ENCODE peak calls at places on chromosomes 6 and 20, in nine cellular contexts. B is endodermal cell, A is ovary, L is breast epithelium, Q is choroid plexus epithelial cell, W is spleen, O is adrenal gland, F is AG10803, U is astrocyte of the spinal cord. V is an unnamed sample.

GRCh38 chr6:22141271-22141745 is 155.5 kb downstream of the PRL start:
- DNase-seq in B (no peak), A (no peak), L (no peak), Q (peak), W (no peak), O (peak), F (no peak), U (peak), V (no peak)

GRCh38 chr20:52923123-52923543 is 49.0 kb upstream of the TSHZ2 start:
- DNase-seq in B (peak), A (no peak), L (no peak), Q (peak), W (no peak), O (peak), F (peak), U (peak), V (peak)

GRCh38 chr6:32092760-32093497 is 16.2 kb downstream of the TNXB start:
- DNase-seq in B (no peak), A (peak), L (no peak), Q (peak), W (no peak), O (no peak), F (peak), U (peak), V (no peak)

GRCh38 chr6:37239950-37240713 is 17.4 kb upstream of the TBC1D22B start:
- DNase-seq in B (no peak), A (peak), L (peak), Q (peak), W (peak), O (peak), F (peak), U (peak), V (peak)

GRCh38 chr6:47437592-47437991 is 40.0 kb upstream of the CD2AP start:
- DNase-seq in B (no peak), A (no peak), L (no peak), Q (no peak), W (no peak), O (no peak), F (no peak), U (no peak), V (no peak)

GRCh38 chr6:21371676-21372161 is 221.8 kb upstream of the SOX4 start:
- DNase-seq in B (peak), A (no peak), L (no peak), Q (peak), W (no peak), O (no peak), F (peak), U (peak), V (peak)

GRCh38 chr20:549720-550496 is 6.3 kb upstream of the CSNK2A1 start:
- DNase-seq in B (no peak), A (no peak), L (no peak), Q (peak), W (no peak), O (no peak), F (no peak), U (no peak), V (no peak)

GRCh38 chr6:42454428-42454791 is 2.7 kb upstream of the TRERF1 start:
- DNase-seq in B (peak), A (no peak), L (no peak), Q (no peak), W (no peak), O (peak), F (no peak), U (no peak), V (no peak)

GRCh38 chr20:56657879-56658278 is 28.8 kb downstream of the TFAP2C start:
- DNase-seq in B (no peak), A (no peak), L (no peak), Q (no peak), W (no peak), O (no peak), F (no peak), U (no peak), V (no peak)

GRCh38 chr6:116051244-116051643 is 9.4 kb downstream of the FRK start:
- DNase-seq in B (no peak), A (no peak), L (no peak), Q (no peak), W (no peak), O (no peak), F (no peak), U (no peak), V (no peak)

GRCh38 chr6:71205336-71205956 is 83.2 kb upstream of the OGFRL1 start:
- DNase-seq in B (no peak), A (no peak), L (no peak), Q (peak), W (no peak), O (no peak), F (peak), U (peak), V (peak)

GRCh38 chr6:138689849-138690248 is 83.7 kb upstream of the CCDC28A start:
- DNase-seq in B (no peak), A (no peak), L (no peak), Q (no peak), W (no peak), O (no peak), F (peak), U (peak), V (no peak)

GRCh38 chr20:46709459-46710148 is at the start of gene SLC2A10:
- DNase-seq in B (peak), A (peak), L (peak), Q (peak), W (no peak), O (peak), F (peak), U (peak), V (no peak)
- TF ChIP-seq CTCF in B (peak), A (no peak), L (no peak), Q (no peak), W (no peak), O (no peak), F (no peak), U (no peak), V (peak)

DNA sequence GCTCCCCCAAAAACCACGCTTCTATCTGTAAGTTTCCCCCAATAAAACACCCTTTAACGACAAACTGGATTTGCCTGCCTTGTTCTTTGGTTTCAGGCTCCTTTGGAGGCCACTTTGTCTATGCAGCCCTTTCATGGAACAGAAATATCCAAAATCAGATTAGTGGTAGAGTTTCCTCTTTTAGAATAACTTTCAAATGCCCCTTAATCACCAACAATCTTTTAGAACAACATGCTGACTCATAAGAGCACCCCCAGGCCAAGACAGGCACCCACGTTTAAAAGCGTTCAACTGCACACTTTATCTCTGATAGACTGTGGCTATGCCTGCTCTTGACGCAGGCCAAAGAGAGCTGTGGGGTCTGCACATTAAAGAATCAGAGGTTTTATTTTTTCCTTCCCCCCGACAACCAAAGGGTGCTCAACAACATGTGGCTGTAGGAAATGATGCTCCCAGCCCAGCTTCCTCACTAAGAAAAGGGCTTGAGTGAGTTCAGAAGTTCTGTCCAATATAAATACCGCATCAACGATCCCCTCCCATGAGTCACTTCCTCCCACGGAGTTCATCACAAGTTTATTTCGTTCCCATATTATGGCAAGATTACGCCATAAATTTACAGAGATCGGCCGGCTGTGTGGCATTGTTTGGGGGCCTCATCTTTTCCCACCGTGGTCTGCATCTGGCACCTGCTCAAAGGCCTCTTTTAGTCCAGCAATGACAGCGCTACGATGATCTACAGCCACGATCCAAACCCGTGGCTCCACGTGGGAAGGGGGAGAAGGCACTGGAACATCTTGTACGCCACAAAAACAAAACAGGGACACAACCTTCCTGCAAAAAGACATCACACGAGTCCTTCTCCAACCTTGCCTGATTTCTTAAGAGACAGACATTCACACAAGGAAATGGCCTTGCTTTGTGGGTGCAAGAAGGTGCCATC is 88.8 kb upstream of the NFATC2 start:
- DNase-seq in B (peak), A (peak), L (no peak), Q (peak), W (no peak), O (peak), F (peak), U (peak), V (peak)
- H3K4me3 ChIP-seq in B (no peak), A (peak), L (peak), Q (peak), W (no peak), O (no peak), F (no peak), U (no peak), V (no peak)

GRCh38 chr6:33779305-33779704 is 9.6 kb downstream of the LEMD2 start:
- DNase-seq in B (peak), A (no peak), L (no peak), Q (no peak), W (no peak), O (no peak), F (no peak), U (no peak), V (no peak)
- TF ChIP-seq CTCF in B (peak), A (no peak), L (no peak), Q (peak), W (no peak), O (no peak), F (peak), U (peak), V (no peak)

DNA sequence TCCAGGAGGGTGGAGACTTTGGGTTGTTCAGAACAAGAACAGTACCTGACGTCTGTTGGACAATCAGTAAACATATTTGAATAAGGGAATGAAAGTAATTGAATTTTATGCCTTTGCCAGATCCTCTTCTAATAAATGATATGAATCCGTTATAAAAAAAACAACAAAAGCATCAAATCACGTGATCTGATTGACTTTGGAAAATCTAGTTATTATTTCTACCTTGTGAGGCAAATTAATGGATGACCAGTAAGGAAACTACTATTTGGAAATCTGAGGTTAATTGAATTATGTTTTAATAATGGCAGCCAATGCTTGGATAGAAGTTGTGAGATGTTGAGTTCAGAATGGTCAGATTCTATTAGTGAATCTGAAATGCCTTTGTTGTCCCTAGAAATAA is 399.5 kb downstream of the TFAP2B start:
- DNase-seq in B (no peak), A (no peak), L (no peak), Q (no peak), W (no peak), O (no peak), F (no peak), U (no peak), V (no peak)
- H3K4me3 ChIP-seq in B (no peak), A (no peak), L (no peak), Q (no peak), W (no peak), O (no peak), F (no peak), U (no peak), V (no peak)